ENCODE peak calls at places on chromosome 14, in ten cellular contexts. H, K, S, C, M, X, F, P, D and B are unnamed samples.
A peak's percentile ranks its signal among the peaks of the same experiment; 100 is the strongest.

GRCh38 chr14:21104448-21105060 is 3.7 kb downstream of the TMEM253 start:
- DNase-seq in M (peak; percentile 76), X (peak; percentile 93), F (peak; percentile 54), S (peak; percentile 55), K (peak; percentile 81), P (peak; percentile 70), C (no peak), D (peak; percentile 29), H (peak; percentile 74), B (peak; percentile 92)

GRCh38 chr14:99393059-99393655 is 87.5 kb downstream of the SETD3 start:
- DNase-seq in K (peak; percentile 31), D (no peak), P (peak; percentile 37), F (no peak), S (peak; percentile 17), X (peak; percentile 65), C (no peak), H (peak; percentile 68), M (no peak), B (peak; percentile 86)

GRCh38 chr14:26856832-26857508 is 259.1 kb upstream of the NOVA1 start:
- DNase-seq in F (no peak), S (no peak), H (no peak), P (no peak), K (peak; percentile 47), M (no peak), D (no peak), X (no peak), C (no peak), B (no peak)

GRCh38 chr14:80638620-80639215 is 302.8 kb downstream of the CEP128 start:
- DNase-seq in S (no peak), D (no peak), K (peak; percentile 50), P (no peak), H (no peak), X (peak; percentile 67), F (peak; percentile 77), C (peak; percentile 58), M (no peak), B (no peak)

GRCh38 chr14:33682746-33683145 is 268.1 kb downstream of the EGLN3 start:
- DNase-seq in X (peak; percentile 7), S (no peak), F (peak; percentile 68), C (peak; percentile 6), K (peak; percentile 99), H (no peak), M (peak; percentile 65), P (no peak), D (no peak), B (no peak)

GRCh38 chr14:101150010-101150409 is 246.5 kb upstream of the RTL1 start:
- DNase-seq in C (no peak), F (no peak), S (no peak), K (no peak), P (no peak), H (no peak), D (no peak), M (no peak), X (no peak), B (peak; percentile 61)

GRCh38 chr14:95291859-95292542 is 27.7 kb downstream of the CLMN start:
- DNase-seq in F (peak; percentile 23), S (no peak), D (no peak), K (peak; percentile 12), H (no peak), X (no peak), P (no peak), C (no peak), M (peak; percentile 86), B (no peak)

GRCh38 chr14:23537351-23538048 is 14.1 kb downstream of the ZFHX2 start:
- DNase-seq in P (no peak), D (no peak), M (no peak), S (no peak), X (peak; percentile 92), H (no peak), F (no peak), K (no peak), C (no peak), B (peak; percentile 90)

GRCh38 chr14:91246051-91246852 is 1.7 kb upstream of the GPR68 start:
- DNase-seq in D (peak; percentile 47), C (no peak), S (peak; percentile 64), M (no peak), K (no peak), P (peak; percentile 79), F (no peak), H (no peak), X (no peak), B (no peak)

GRCh38 chr14:53064461-53064860 is 88.7 kb downstream of the DDHD1 start:
- DNase-seq in F (no peak), X (no peak), M (no peak), H (no peak), C (no peak), S (no peak), K (no peak), P (no peak), D (no peak), B (no peak)

GRCh38 chr14:41607119-41607785 is 576 bp downstream of the LRFN5 start:
- DNase-seq in D (no peak), P (no peak), S (no peak), F (no peak), C (no peak), M (no peak), H (no peak), X (no peak), K (peak; percentile 53), B (peak; percentile 68)

GRCh38 chr14:81062816-81063215 is 107.4 kb downstream of the TSHR start:
- DNase-seq in C (no peak), F (no peak), X (peak; percentile 66), S (peak; percentile 4), H (peak; percentile 48), D (no peak), M (no peak), P (no peak), K (peak; percentile 1), B (peak; percentile 78)

GRCh38 chr14:22871200-22871961 is at the start of gene LRP10:
- DNase-seq in M (peak; percentile 94), K (peak; percentile 84), S (peak; percentile 68), F (peak; percentile 89), H (peak; percentile 94), X (peak; percentile 98), D (peak; percentile 56), P (peak; percentile 75), C (no peak), B (peak; percentile 98)

GRCh38 chr14:106845286-106846087 is 1319.1 kb downstream of the TMEM121 start:
- DNase-seq in M (no peak), S (peak; percentile 47), P (peak; percentile 42), K (no peak), D (no peak), H (peak; percentile 73), X (no peak), F (no peak), C (no peak), B (no peak)

GRCh38 chr14:96904201-96904600 is 107.0 kb downstream of the VRK1 start:
- DNase-seq in K (no peak), C (no peak), X (no peak), H (no peak), P (no peak), D (no peak), S (no peak), F (no peak), M (no peak), B (no peak)

GRCh38 chr14:26596722-26597030 is 1.2 kb downstream of the NOVA1 start:
- DNase-seq in P (no peak), K (peak; percentile 34), D (no peak), F (no peak), H (no peak), S (no peak), M (peak; percentile 16), X (no peak), C (no peak), B (peak; percentile 57)

GRCh38 chr14:55297611-55298323 is 26.5 kb downstream of the FBXO34 start:
- DNase-seq in P (peak; percentile 15), C (no peak), K (no peak), M (no peak), F (no peak), S (no peak), D (no peak), X (no peak), H (no peak), B (no peak)

GRCh38 chr14:36394593-36394992 is 74.2 kb upstream of the MBIP start:
- DNase-seq in S (no peak), K (no peak), X (no peak), M (no peak), H (no peak), F (no peak), P (no peak), C (no peak), D (no peak), B (no peak)

GRCh38 chr14:30864934-30865333 is 9.4 kb upstream of the COCH start:
- DNase-seq in S (no peak), F (no peak), H (no peak), K (no peak), P (no peak), D (no peak), C (no peak), X (no peak), M (no peak), B (no peak)

GRCh38 chr14:80805136-80805535 is 136.4 kb downstream of the CEP128 start:
- DNase-seq in D (no peak), H (no peak), P (no peak), X (no peak), S (no peak), C (peak; percentile 8), F (no peak), M (no peak), K (peak; percentile 27), B (no peak)

GRCh38 chr14:61140271-61140670 is 140.9 kb downstream of the TMEM30B start:
- DNase-seq in X (no peak), D (no peak), K (peak; percentile 36), P (no peak), S (no peak), M (no peak), F (no peak), C (no peak), H (no peak), B (no peak)

GRCh38 chr14:105281354-105282097 is 19.3 kb downstream of the BRF1 start:
- DNase-seq in D (no peak), K (peak; percentile 78), C (peak; percentile 48), H (peak; percentile 63), M (no peak), P (no peak), F (no peak), S (no peak), X (peak; percentile 72), B (peak; percentile 65)

GRCh38 chr14:89160437-89160836 is 256.6 kb downstream of the FOXN3 start:
- DNase-seq in F (no peak), P (no peak), M (no peak), S (no peak), X (no peak), K (no peak), H (no peak), D (no peak), C (no peak), B (no peak)

GRCh38 chr14:32075636-32076277 is 1.3 kb upstream of the ARHGAP5 start:
- DNase-seq in C (no peak), K (peak; percentile 26), S (no peak), M (peak; percentile 60), D (no peak), H (no peak), P (no peak), F (no peak), X (peak; percentile 29), B (no peak)

GRCh38 chr14:24100197-24100981 is 6.3 kb downstream of the PCK2 start:
- DNase-seq in D (no peak), P (no peak), M (no peak), K (no peak), F (no peak), S (no peak), C (no peak), X (no peak), H (no peak), B (no peak)

GRCh38 chr14:78227466-78228077 is 57.4 kb downstream of the NRXN3 start:
- DNase-seq in D (no peak), M (no peak), P (no peak), F (no peak), K (no peak), X (peak; percentile 37), S (no peak), C (no peak), H (no peak), B (peak; percentile 67)